ENCODE peak calls at places on chromosomes 6 and 20, in five cellular contexts. G, V, B, Y and P are unnamed samples.

GRCh38 chr6:8481727-8482126 is 46.4 kb upstream of the SLC35B3 start:
- DNase-seq in G (no peak), B (no peak), V (peak), Y (no peak), P (no peak)

GRCh38 chr6:143005816-143006215 is 54.9 kb upstream of the AIG1 start:
- DNase-seq in V (no peak), G (no peak), B (no peak), Y (no peak), P (no peak)

GRCh38 chr6:159023893-159024292 is 20.9 kb downstream of the TAGAP start:
- DNase-seq in V (no peak), B (no peak), G (no peak), Y (no peak), P (no peak)

GRCh38 chr20:36478137-36478905 is 63.0 kb upstream of the MYL9 start:
- DNase-seq in G (no peak), Y (no peak), B (no peak), V (no peak), P (no peak)

GRCh38 chr6:150598401-150598800 is 1.3 kb upstream of the PLEKHG1 start:
- DNase-seq in G (no peak), V (no peak), Y (no peak), B (no peak), P (peak)

GRCh38 chr6:11685411-11686093 is 93.1 kb downstream of the ADTRP start:
- DNase-seq in V (no peak), Y (no peak), G (no peak), B (no peak), P (no peak)

GRCh38 chr6:38436726-38437465 is 202.8 kb downstream of the BTBD9 start:
- DNase-seq in Y (no peak), B (no peak), G (no peak), V (no peak), P (no peak)

GRCh38 chr6:154482858-154483257 is 27.6 kb downstream of the CNKSR3 start:
- DNase-seq in G (no peak), B (no peak), V (no peak), Y (no peak), P (no peak)

GRCh38 chr6:84645000-84645399 is 119.4 kb downstream of the TBX18 start:
- DNase-seq in B (no peak), G (no peak), V (no peak), Y (no peak), P (no peak)

GRCh38 chr6:129236110-129236509 is 353.2 kb downstream of the LAMA2 start:
- DNase-seq in Y (no peak), G (no peak), B (no peak), V (no peak), P (no peak)

GRCh38 chr6:1007159-1007558 is 304.7 kb upstream of the FOXQ1 start:
- DNase-seq in Y (no peak), B (no peak), G (no peak), V (no peak), P (no peak)

GRCh38 chr6:63299667-63300066 is 20.1 kb downstream of the LGSN start:
- DNase-seq in V (no peak), G (no peak), B (no peak), Y (no peak), P (no peak)
- H3K4me3 ChIP-seq in V (no peak), G (no peak), B (no peak), Y (no peak), P (no peak)

DNA sequence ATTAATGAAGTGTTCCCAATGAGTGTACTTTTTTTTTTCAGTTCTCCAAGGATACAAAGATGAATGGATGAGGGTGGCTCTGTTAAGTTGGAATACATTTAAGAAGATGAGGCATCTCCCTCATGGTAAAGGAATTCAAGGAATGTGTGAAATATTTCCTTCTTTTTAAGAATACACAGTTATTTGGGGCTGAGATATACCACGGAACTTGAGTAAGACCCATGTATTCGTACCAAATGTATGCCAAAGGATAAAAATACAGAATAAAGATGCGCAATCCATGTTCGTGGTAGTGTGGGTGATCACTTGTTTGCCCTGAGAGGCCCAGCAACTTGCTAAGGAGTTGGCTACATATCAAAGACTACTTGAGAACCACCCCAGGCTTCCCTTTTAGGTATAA is 164.2 kb upstream of the TCF21 start:
- DNase-seq in G (no peak), Y (no peak), V (no peak), B (no peak), P (no peak)
- H3K4me3 ChIP-seq in G (no peak), Y (no peak), V (no peak), B (no peak), P (no peak)

GRCh38 chr20:6906871-6907270 is 139.4 kb downstream of the BMP2 start:
- DNase-seq in V (no peak), Y (no peak), B (no peak), G (no peak), P (no peak)

GRCh38 chr20:6909608-6910007 is 142.1 kb downstream of the BMP2 start:
- DNase-seq in V (no peak), B (no peak), G (no peak), Y (no peak), P (no peak)

GRCh38 chr20:6908673-6909072 is 141.2 kb downstream of the BMP2 start:
- DNase-seq in Y (no peak), G (no peak), B (no peak), V (no peak), P (no peak)
- H3K4me3 ChIP-seq in Y (no peak), G (no peak), B (no peak), V (no peak), P (no peak)

DNA sequence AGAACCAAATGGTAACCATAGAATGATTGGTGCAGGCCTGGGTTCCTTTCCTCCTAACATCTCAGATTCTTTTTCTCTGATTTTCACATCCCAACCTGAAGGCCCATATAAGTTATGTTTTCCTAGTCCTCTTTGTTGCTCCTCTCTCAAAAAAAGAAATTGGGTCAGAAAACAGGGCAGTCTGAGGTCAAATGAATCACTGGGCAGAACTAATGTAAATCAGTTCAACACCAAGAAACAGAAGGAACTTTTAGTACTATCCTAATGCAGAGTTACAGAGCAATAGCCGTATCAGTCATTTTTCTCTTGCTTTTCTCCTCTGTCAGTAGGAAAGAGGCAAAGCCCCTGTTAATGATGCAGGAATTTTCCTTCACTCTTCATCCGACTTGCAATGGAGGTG is 11.0 kb upstream of the TPD52L1 start:
- DNase-seq in G (no peak), Y (no peak), V (no peak), B (no peak), P (no peak)
- H3K4me3 ChIP-seq in G (no peak), Y (no peak), V (no peak), B (no peak), P (no peak)

DNA sequence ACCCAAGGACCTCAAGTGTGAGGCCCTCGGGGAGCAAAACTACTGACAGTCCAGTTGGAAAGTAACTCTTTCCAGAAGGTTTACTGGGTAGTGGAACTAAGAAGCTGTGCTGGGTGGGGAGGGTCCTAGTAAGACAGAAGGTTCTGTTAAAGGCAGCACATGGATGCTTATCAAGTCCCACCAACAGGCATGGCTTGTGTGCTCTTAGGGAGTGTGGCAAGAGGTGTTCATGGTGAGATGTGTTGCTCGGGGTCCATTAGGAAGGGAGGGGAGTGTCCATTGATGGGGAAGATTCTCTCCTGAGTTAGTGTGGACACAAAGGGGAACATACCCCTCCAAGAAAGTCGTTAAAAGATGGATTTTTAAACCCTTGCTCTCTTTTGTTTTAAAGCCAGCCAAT is 120.6 kb downstream of the LY86 start:
- DNase-seq in Y (no peak), B (no peak), G (no peak), V (no peak), P (no peak)
- H3K4me3 ChIP-seq in Y (no peak), B (no peak), G (no peak), V (no peak), P (no peak)

GRCh38 chr6:104862456-104862855 is 2.7 kb upstream of the HACE1 start:
- DNase-seq in Y (no peak), V (no peak), B (no peak), G (no peak), P (no peak)

GRCh38 chr6:104855507-104855906 is 4.2 kb downstream of the HACE1 start:
- DNase-seq in B (no peak), V (no peak), Y (no peak), G (no peak), P (no peak)

GRCh38 chr6:104859225-104860146 is at the start of gene HACE1:
- DNase-seq in G (peak), B (peak), V (peak), Y (peak), P (peak)

GRCh38 chr6:104860221-104860620 is 502 bp upstream of the HACE1 start:
- DNase-seq in B (no peak), Y (no peak), G (no peak), V (no peak), P (no peak)
- H3K4me3 ChIP-seq in B (no peak), Y (peak), G (peak), V (peak), P (peak)

DNA sequence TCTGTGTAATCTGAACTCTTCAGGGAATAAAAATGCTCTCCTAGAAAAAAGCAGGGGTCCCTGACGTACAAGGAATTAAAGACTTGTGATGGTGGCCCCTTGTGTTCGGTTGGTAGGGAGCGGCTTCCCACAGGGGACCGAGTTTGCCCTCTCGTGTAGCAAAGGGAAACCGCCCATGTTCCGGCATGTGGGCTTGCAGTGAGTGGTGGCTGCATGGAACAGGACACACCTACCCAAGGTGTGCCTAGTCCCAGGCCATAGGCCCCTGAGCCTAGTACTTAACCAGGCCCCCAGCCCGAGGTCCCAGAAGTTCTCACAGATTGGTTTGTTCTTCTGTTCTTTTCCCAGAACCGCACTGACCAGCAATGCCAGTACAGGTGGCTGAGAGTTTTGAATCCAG is 15.5 kb downstream of the MYBL2 start:
- DNase-seq in Y (no peak), B (no peak), G (no peak), V (no peak), P (no peak)
- H3K4me3 ChIP-seq in Y (no peak), B (no peak), G (no peak), V (no peak), P (no peak)

GRCh38 chr6:26439552-26440125 is 665 bp upstream of the BTN3A3 start:
- DNase-seq in V (no peak), B (no peak), G (no peak), Y (no peak), P (no peak)
- H3K4me3 ChIP-seq in V (peak), B (no peak), G (peak), Y (peak), P (peak)